ENCODE peak calls at places on chromosomes 1 and 21, in four cellular contexts. F is GM12878, B is A549, D is HepG2. T is an unnamed sample.

GRCh38 chr1:59237905-59238304 is 59.0 kb upstream of the FGGY start:
- DNase-seq in D (no peak), B (no peak), F (no peak), T (no peak)

GRCh38 chr1:67853704-67854103 is 20.4 kb upstream of the GNG12 start:
- DNase-seq in B (peak), D (peak), F (no peak), T (peak)

GRCh38 chr1:147641695-147642592 is 28.4 kb downstream of the ACP6 start:
- DNase-seq in F (no peak), D (peak), B (peak), T (peak)

GRCh38 chr1:174892016-174892415 is 107.7 kb upstream of the CACYBP start:
- DNase-seq in F (no peak), B (no peak), D (no peak), T (no peak)

GRCh38 chr1:219876798-219877209 is 51.6 kb downstream of the SLC30A10 start:
- DNase-seq in F (no peak), B (peak), D (peak), T (no peak)

GRCh38 chr1:85582687-85583354 is 2.3 kb downstream of the CCN1 start:
- DNase-seq in B (peak), F (no peak), D (no peak), T (no peak)

GRCh38 chr1:43488165-43488564 is 34.4 kb upstream of the HYI start:
- DNase-seq in F (no peak), D (no peak), B (no peak), T (no peak)

GRCh38 chr1:211879475-211879874 is 48.9 kb upstream of the LPGAT1 start:
- DNase-seq in B (no peak), F (no peak), D (no peak), T (no peak)

GRCh38 chr1:165845569-165845968 is 18.2 kb downstream of the UCK2 start:
- DNase-seq in B (no peak), D (no peak), F (no peak), T (no peak)

GRCh38 chr1:174075245-174075692 is 53.1 kb upstream of the RC3H1 start:
- DNase-seq in B (no peak), F (no peak), D (no peak), T (no peak)

GRCh38 chr1:25806418-25806817 is 6.4 kb downstream of the SELENON start:
- DNase-seq in F (no peak), B (no peak), D (no peak), T (peak)

GRCh38 chr21:44521928-44522752 is 17.9 kb downstream of the KRTAP10-1 start:
- DNase-seq in F (no peak), D (no peak), B (no peak), T (peak)

GRCh38 chr1:193358419-193358818 is 172.0 kb upstream of the B3GALT2 start:
- DNase-seq in F (no peak), B (no peak), D (no peak), T (no peak)

GRCh38 chr1:173867141-173867752 is 542 bp downstream of the GAS5 start:
- DNase-seq in B (no peak), F (no peak), D (no peak), T (no peak)

GRCh38 chr1:19203440-19203839 is 6.6 kb downstream of the UBR4 start:
- DNase-seq in F (no peak), D (no peak), B (peak), T (no peak)

GRCh38 chr1:245641384-245641783 is 486.6 kb downstream of the KIF26B start:
- DNase-seq in D (no peak), B (no peak), F (no peak), T (no peak)

GRCh38 chr1:77539510-77540142 is 142.8 kb downstream of the ZZZ3 start:
- DNase-seq in B (peak), F (no peak), D (no peak), T (peak)

GRCh38 chr1:221991221-221991620 is 249.3 kb upstream of the DUSP10 start:
- DNase-seq in D (no peak), F (no peak), B (no peak), T (no peak)

GRCh38 chr1:154809436-154810413 is 60.4 kb downstream of the KCNN3 start:
- DNase-seq in F (no peak), D (no peak), B (no peak), T (no peak)

GRCh38 chr1:82318921-82319320 is 518.2 kb downstream of the ADGRL2 start:
- DNase-seq in D (no peak), B (no peak), F (no peak), T (no peak)
- TF ChIP-seq PBX3 in D (no peak), B (no peak), F (no peak), T (no peak)

DNA sequence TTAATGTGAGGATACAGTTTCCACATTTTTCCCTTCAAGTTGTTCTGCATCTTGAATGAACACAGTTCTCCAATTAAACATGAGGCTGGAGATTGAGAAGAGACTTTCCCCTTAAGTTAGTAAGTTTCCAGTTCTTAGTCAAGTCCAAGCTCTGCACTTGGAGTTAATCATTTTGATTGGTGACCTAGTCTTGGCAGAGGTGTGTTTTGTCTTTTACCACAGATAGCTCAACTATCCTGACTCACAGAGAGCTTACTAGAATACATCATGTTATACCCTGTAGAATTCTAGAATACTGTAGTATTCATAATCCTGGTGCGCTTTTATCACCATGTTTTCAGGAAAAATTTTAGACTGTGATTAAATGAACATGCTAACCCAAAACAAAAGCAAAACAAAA is 129.2 kb downstream of the CYYR1 start:
- DNase-seq in D (no peak), F (no peak), B (no peak), T (no peak)
- TF ChIP-seq PBX3 in D (no peak), F (no peak), B (no peak), T (no peak)

GRCh38 chr21:45869121-45870007 is 112.2 kb upstream of the COL6A1 start:
- DNase-seq in F (no peak), D (no peak), B (no peak), T (no peak)
- TF ChIP-seq PBX3 in F (no peak), D (no peak), B (no peak), T (no peak)

GRCh38 chr1:21736876-21737275 is 46.1 kb downstream of the USP48 start:
- DNase-seq in B (no peak), F (no peak), D (peak), T (no peak)

GRCh38 chr1:21736011-21736410 is 46.9 kb downstream of the USP48 start:
- DNase-seq in D (no peak), B (no peak), F (no peak), T (no peak)

GRCh38 chr1:21734526-21734925 is 48.4 kb downstream of the USP48 start:
- DNase-seq in B (no peak), F (no peak), D (no peak), T (no peak)

GRCh38 chr1:21732664-21733063 is 50.3 kb downstream of the USP48 start:
- DNase-seq in B (no peak), F (no peak), D (no peak), T (no peak)
- TF ChIP-seq PBX3 in B (no peak), F (no peak), D (no peak), T (no peak)

GRCh38 chr1:184199797-184200170 is 148.3 kb downstream of the TSEN15 start:
- DNase-seq in F (no peak), B (no peak), D (no peak), T (no peak)
- TF ChIP-seq PBX3 in F (no peak), B (no peak), D (no peak), T (no peak)

DNA sequence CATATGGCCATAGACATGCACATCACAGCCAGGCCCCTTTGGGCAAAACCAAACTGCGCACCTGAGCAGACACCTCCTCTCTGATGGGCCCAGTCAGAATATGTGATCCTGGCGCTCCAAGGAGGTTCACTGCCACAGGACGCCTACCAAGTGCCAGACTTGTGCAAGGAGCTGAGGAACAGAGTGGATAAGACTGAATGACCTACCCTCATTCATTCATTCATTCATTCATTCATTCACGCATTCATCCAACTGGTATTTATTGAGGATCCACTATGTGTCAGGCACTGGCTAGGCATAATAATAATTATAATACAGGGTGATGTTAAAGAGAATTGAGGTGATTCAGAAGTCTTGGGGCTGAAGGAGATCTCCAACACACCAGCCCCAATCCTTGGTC is 2.4 kb upstream of the IGSF21 start:
- DNase-seq in D (no peak), B (no peak), F (no peak), T (no peak)
- TF ChIP-seq PBX3 in D (no peak), B (no peak), F (no peak), T (no peak)

GRCh38 chr1:151534662-151535278 is 5.3 kb upstream of the TUFT1 start:
- DNase-seq in B (peak), F (no peak), D (peak), T (peak)

GRCh38 chr1:151539321-151540020 is 638 bp upstream of the TUFT1 start:
- DNase-seq in F (peak), D (peak), B (peak), T (no peak)

GRCh38 chr1:151536499-151536898 is 3.6 kb upstream of the TUFT1 start:
- DNase-seq in B (no peak), F (no peak), D (no peak), T (no peak)

GRCh38 chr1:151535326-151536271 is 4.5 kb upstream of the TUFT1 start:
- DNase-seq in F (no peak), D (no peak), B (peak), T (no peak)

DNA sequence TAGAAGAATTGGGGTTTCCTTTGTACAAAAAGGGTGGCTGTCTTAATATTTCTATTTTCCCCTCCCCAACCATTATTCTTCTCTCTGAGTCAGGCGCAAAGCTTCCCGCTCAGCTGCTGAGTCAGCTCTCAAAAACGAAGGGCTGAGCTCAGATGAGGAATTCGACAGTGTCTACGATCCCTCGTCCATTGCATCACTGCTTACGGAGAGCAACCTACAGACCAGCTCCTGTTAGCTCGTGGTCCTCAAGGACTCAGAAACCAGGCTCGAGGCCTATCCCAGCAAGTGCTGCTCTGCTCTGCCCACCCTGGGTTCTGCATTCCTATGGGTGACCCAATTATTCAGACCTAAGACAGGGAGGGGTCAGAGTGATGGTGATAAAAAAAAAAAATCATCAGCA is 3.0 kb upstream of the TUFT1 start:
- DNase-seq in F (no peak), D (no peak), B (peak), T (no peak)
- TF ChIP-seq PBX3 in F (no peak), D (no peak), B (no peak), T (peak)

GRCh38 chr1:10761503-10762152 is 34.8 kb downstream of the CASZ1 start:
- DNase-seq in D (peak), B (no peak), F (no peak), T (no peak)
- TF ChIP-seq PBX3 in D (no peak), B (no peak), F (no peak), T (no peak)

T was measured in SK-N-SH.